ENCODE peak calls at places on chromosomes 12 and 14, in five cellular contexts. One of them, this sample, is unnamed.

GRCh38 chr12:116616536-116617248 is 57.5 kb downstream of the MAP1LC3B2 start:
- DNase-seq in Peyer's patch: no peak
- DNase-seq in CD8-positive, alpha-beta T cell: no peak
- DNase-seq in GM06990: no peak
- DNase-seq in lower lobe of right lung: no peak
- DNase-seq in this sample: no peak

GRCh38 chr12:65300067-65300466 is 21.6 kb downstream of the MSRB3 start:
- DNase-seq in Peyer's patch: no peak
- DNase-seq in CD8-positive, alpha-beta T cell: no peak
- DNase-seq in GM06990: no peak
- DNase-seq in lower lobe of right lung: no peak
- DNase-seq in this sample: no peak

GRCh38 chr12:34288963-34289345 is 266.7 kb downstream of the ALG10 start:
- DNase-seq in Peyer's patch: no peak
- DNase-seq in CD8-positive, alpha-beta T cell: no peak
- DNase-seq in GM06990: no peak
- DNase-seq in lower lobe of right lung: no peak
- DNase-seq in this sample: no peak

GRCh38 chr12:58819345-58819744 is 101.0 kb downstream of the LRIG3 start:
- DNase-seq in Peyer's patch: no peak
- DNase-seq in CD8-positive, alpha-beta T cell: no peak
- DNase-seq in GM06990: no peak
- DNase-seq in lower lobe of right lung: no peak
- DNase-seq in this sample: no peak

GRCh38 chr14:78836777-78837176 is 666.6 kb downstream of the NRXN3 start:
- DNase-seq in Peyer's patch: no peak
- DNase-seq in CD8-positive, alpha-beta T cell: no peak
- DNase-seq in GM06990: peak; percentile 18
- DNase-seq in lower lobe of right lung: no peak
- DNase-seq in this sample: peak; percentile 37

GRCh38 chr12:13102481-13103195 is 829 bp downstream of the GSG1 start:
- DNase-seq in Peyer's patch: no peak
- DNase-seq in CD8-positive, alpha-beta T cell: no peak
- DNase-seq in GM06990: no peak
- DNase-seq in lower lobe of right lung: no peak
- DNase-seq in this sample: no peak

GRCh38 chr12:22334696-22335290 is at the start of gene ST8SIA1:
- DNase-seq in Peyer's patch: peak; percentile 60
- DNase-seq in CD8-positive, alpha-beta T cell: peak; percentile 64
- DNase-seq in GM06990: no peak
- DNase-seq in lower lobe of right lung: peak; percentile 49
- DNase-seq in this sample: no peak

GRCh38 chr12:113171543-113171942 is 13.7 kb downstream of the DDX54 start:
- DNase-seq in Peyer's patch: no peak
- DNase-seq in CD8-positive, alpha-beta T cell: no peak
- DNase-seq in GM06990: no peak
- DNase-seq in lower lobe of right lung: no peak
- DNase-seq in this sample: no peak

GRCh38 chr12:22477894-22478287 is 66.5 kb downstream of the C2CD5 start:
- DNase-seq in Peyer's patch: no peak
- DNase-seq in CD8-positive, alpha-beta T cell: no peak
- DNase-seq in GM06990: no peak
- DNase-seq in lower lobe of right lung: no peak
- DNase-seq in this sample: no peak

GRCh38 chr12:123097521-123098084 is 53.3 kb downstream of the PITPNM2 start:
- DNase-seq in Peyer's patch: no peak
- DNase-seq in CD8-positive, alpha-beta T cell: no peak
- DNase-seq in GM06990: no peak
- DNase-seq in lower lobe of right lung: no peak
- DNase-seq in this sample: no peak

GRCh38 chr12:108939594-108939993 is 59.7 kb downstream of the DAO start:
- DNase-seq in Peyer's patch: no peak
- DNase-seq in CD8-positive, alpha-beta T cell: no peak
- DNase-seq in GM06990: no peak
- DNase-seq in lower lobe of right lung: no peak
- DNase-seq in this sample: peak; percentile 6

GRCh38 chr14:51630987-51631386 is 20.7 kb upstream of the FRMD6 start:
- DNase-seq in Peyer's patch: no peak
- DNase-seq in CD8-positive, alpha-beta T cell: no peak
- DNase-seq in GM06990: no peak
- DNase-seq in lower lobe of right lung: no peak
- DNase-seq in this sample: no peak

GRCh38 chr12:54000105-54000773 is at the start of gene HOXC9:
- DNase-seq in Peyer's patch: peak; percentile 48
- DNase-seq in CD8-positive, alpha-beta T cell: no peak
- DNase-seq in GM06990: no peak
- DNase-seq in lower lobe of right lung: no peak
- DNase-seq in this sample: no peak

GRCh38 chr14:92914087-92914656 is 8.8 kb upstream of the CHGA start:
- DNase-seq in Peyer's patch: no peak
- DNase-seq in CD8-positive, alpha-beta T cell: no peak
- DNase-seq in GM06990: no peak
- DNase-seq in lower lobe of right lung: no peak
- DNase-seq in this sample: no peak

GRCh38 chr14:79702197-79702596 is 509.1 kb downstream of the DIO2 start:
- DNase-seq in Peyer's patch: no peak
- DNase-seq in CD8-positive, alpha-beta T cell: no peak
- DNase-seq in GM06990: no peak
- DNase-seq in lower lobe of right lung: no peak
- DNase-seq in this sample: no peak

GRCh38 chr14:49853572-49854375 is 1.2 kb upstream of the NEMF start:
- DNase-seq in Peyer's patch: peak; percentile 80
- DNase-seq in CD8-positive, alpha-beta T cell: peak; percentile 74
- DNase-seq in GM06990: peak; percentile 83
- DNase-seq in lower lobe of right lung: peak; percentile 77
- DNase-seq in this sample: peak; percentile 62

GRCh38 chr12:13749380-13749779 is 232.0 kb downstream of the GRIN2B start:
- DNase-seq in Peyer's patch: no peak
- DNase-seq in CD8-positive, alpha-beta T cell: no peak
- DNase-seq in GM06990: no peak
- DNase-seq in lower lobe of right lung: no peak
- DNase-seq in this sample: no peak

GRCh38 chr12:67161322-67161918 is 107.7 kb upstream of the CAND1 start:
- DNase-seq in Peyer's patch: no peak
- DNase-seq in CD8-positive, alpha-beta T cell: peak; percentile 30
- DNase-seq in GM06990: peak; percentile 3
- DNase-seq in lower lobe of right lung: no peak
- DNase-seq in this sample: peak; percentile 6

GRCh38 chr14:53609009-53609408 is 347.6 kb downstream of the BMP4 start:
- DNase-seq in Peyer's patch: no peak
- DNase-seq in CD8-positive, alpha-beta T cell: no peak
- DNase-seq in GM06990: no peak
- DNase-seq in lower lobe of right lung: no peak
- DNase-seq in this sample: no peak

GRCh38 chr12:12035229-12035628 is 35.5 kb upstream of the BCL2L14 start:
- DNase-seq in Peyer's patch: no peak
- DNase-seq in CD8-positive, alpha-beta T cell: no peak
- DNase-seq in GM06990: no peak
- DNase-seq in lower lobe of right lung: no peak
- DNase-seq in this sample: no peak

GRCh38 chr12:101607894-101608293 is 13.1 kb downstream of the MYBPC1 start:
- DNase-seq in Peyer's patch: no peak
- DNase-seq in CD8-positive, alpha-beta T cell: no peak
- DNase-seq in GM06990: no peak
- DNase-seq in lower lobe of right lung: no peak
- DNase-seq in this sample: no peak

GRCh38 chr12:131105736-131106356 is 152.1 kb downstream of the ADGRD1 start:
- DNase-seq in Peyer's patch: peak; percentile 37
- DNase-seq in CD8-positive, alpha-beta T cell: peak; percentile 75
- DNase-seq in GM06990: no peak
- DNase-seq in lower lobe of right lung: no peak
- DNase-seq in this sample: no peak

GRCh38 chr12:6375269-6376078 is at the start of gene SCNN1A:
- DNase-seq in Peyer's patch: peak; percentile 82
- DNase-seq in CD8-positive, alpha-beta T cell: no peak
- DNase-seq in GM06990: no peak
- DNase-seq in lower lobe of right lung: peak; percentile 85
- DNase-seq in this sample: no peak

GRCh38 chr12:52232916-52233461 is at the start of gene KRT7:
- DNase-seq in Peyer's patch: no peak
- DNase-seq in CD8-positive, alpha-beta T cell: no peak
- DNase-seq in GM06990: no peak
- DNase-seq in lower lobe of right lung: peak; percentile 88
- DNase-seq in this sample: no peak

GRCh38 chr14:48563465-48563864 is 888.1 kb upstream of the MDGA2 start:
- DNase-seq in Peyer's patch: no peak
- DNase-seq in CD8-positive, alpha-beta T cell: no peak
- DNase-seq in GM06990: no peak
- DNase-seq in lower lobe of right lung: no peak
- DNase-seq in this sample: no peak

GRCh38 chr12:82954064-82954463 is 267.4 kb downstream of the TMTC2 start:
- DNase-seq in Peyer's patch: no peak
- DNase-seq in CD8-positive, alpha-beta T cell: no peak
- DNase-seq in GM06990: no peak
- DNase-seq in lower lobe of right lung: no peak
- DNase-seq in this sample: no peak

GRCh38 chr12:82954572-82954971 is 267.9 kb downstream of the TMTC2 start:
- DNase-seq in Peyer's patch: no peak
- DNase-seq in CD8-positive, alpha-beta T cell: no peak
- DNase-seq in GM06990: no peak
- DNase-seq in lower lobe of right lung: no peak
- DNase-seq in this sample: no peak

GRCh38 chr12:82953397-82953796 is 266.7 kb downstream of the TMTC2 start:
- DNase-seq in Peyer's patch: no peak
- DNase-seq in CD8-positive, alpha-beta T cell: no peak
- DNase-seq in GM06990: no peak
- DNase-seq in lower lobe of right lung: no peak
- DNase-seq in this sample: no peak

GRCh38 chr12:82955020-82955419 is 268.3 kb downstream of the TMTC2 start:
- DNase-seq in Peyer's patch: no peak
- DNase-seq in CD8-positive, alpha-beta T cell: no peak
- DNase-seq in GM06990: no peak
- DNase-seq in lower lobe of right lung: no peak
- DNase-seq in this sample: no peak

DNA sequence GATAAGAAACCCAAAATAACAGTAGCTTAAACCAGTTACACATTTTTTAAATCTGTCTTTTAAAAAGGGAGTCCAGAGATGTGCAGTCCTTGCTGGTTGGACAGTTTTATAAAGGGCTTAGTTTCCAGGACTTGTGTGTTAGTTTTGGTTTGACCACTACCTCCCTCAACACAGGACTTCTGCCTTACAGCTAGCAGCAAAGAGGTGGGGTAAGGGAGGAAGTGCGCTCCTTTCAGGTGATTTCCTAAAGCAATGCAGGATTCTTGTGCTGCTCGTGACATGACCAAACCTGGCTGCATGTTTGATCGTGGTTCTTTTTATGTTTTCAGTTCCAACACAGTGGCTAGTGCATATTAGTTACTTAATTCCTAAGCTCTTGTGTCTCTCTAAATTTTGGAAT is 266.2 kb downstream of the TMTC2 start:
- DNase-seq in Peyer's patch: no peak
- DNase-seq in CD8-positive, alpha-beta T cell: no peak
- DNase-seq in GM06990: no peak
- DNase-seq in lower lobe of right lung: no peak
- DNase-seq in this sample: no peak
- TF ChIP-seq CTCF in Peyer's patch: no peak
- TF ChIP-seq CTCF in CD8-positive, alpha-beta T cell: no peak
- TF ChIP-seq CTCF in GM06990: no peak
- TF ChIP-seq CTCF in lower lobe of right lung: no peak
- TF ChIP-seq CTCF in this sample: no peak

GRCh38 chr12:48038085-48038484 is 33.8 kb upstream of the COL2A1 start:
- DNase-seq in Peyer's patch: no peak
- DNase-seq in CD8-positive, alpha-beta T cell: no peak
- DNase-seq in GM06990: no peak
- DNase-seq in lower lobe of right lung: no peak
- DNase-seq in this sample: no peak
- H3K4me3 ChIP-seq in Peyer's patch: no peak overlapping the region
- H3K4me3 ChIP-seq in CD8-positive, alpha-beta T cell: no peak overlapping the region
- H3K4me3 ChIP-seq in GM06990: no peak overlapping the region
- H3K4me3 ChIP-seq in lower lobe of right lung: no peak overlapping the region
- H3K4me3 ChIP-seq in this sample: no peak overlapping the region

DNA sequence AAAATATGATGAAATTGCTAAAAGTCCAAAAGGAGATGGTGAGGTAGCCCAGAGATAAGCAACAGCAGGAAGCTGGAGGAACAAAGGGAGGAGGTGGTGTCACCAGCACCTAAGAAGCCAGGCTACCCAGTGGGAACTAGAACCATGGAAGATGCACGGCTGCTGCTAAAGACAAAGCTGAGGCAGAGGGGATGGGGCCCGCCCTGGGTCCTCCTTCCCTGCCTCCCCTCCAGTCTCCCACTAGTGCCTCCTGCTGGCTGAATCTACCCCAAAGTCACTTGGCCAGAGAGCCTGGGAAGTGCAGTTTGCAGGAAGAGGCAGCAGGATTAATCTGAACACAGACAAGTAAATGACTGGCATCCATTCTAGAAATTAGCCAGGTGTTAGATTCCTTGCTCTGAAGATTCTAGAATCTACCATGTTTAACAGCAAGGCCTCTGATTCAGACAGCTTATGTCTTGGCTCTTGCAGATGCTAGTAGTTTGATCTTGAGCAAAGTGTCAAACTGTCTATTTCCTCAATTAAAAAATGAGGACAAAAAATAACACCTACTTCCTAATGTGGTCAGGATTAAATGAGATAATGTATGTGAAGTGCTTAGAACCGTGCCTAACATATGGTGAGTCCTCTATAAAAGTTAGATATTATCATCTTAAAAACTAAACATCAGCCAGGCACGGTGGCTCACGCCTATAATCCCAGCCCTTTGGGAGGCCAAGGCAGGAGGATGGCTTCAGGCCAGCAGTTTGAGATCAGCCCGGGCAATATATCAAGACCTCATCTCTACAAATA is 5.9 kb upstream of the LRP10 start:
- DNase-seq in Peyer's patch: no peak
- DNase-seq in CD8-positive, alpha-beta T cell: no peak
- DNase-seq in GM06990: no peak
- DNase-seq in lower lobe of right lung: peak; percentile 14
- DNase-seq in this sample: no peak
- TF ChIP-seq CTCF in Peyer's patch: peak; percentile 11
- TF ChIP-seq CTCF in CD8-positive, alpha-beta T cell: no peak
- TF ChIP-seq CTCF in GM06990: peak; percentile 56
- TF ChIP-seq CTCF in lower lobe of right lung: no peak
- TF ChIP-seq CTCF in this sample: peak; percentile 33

DNA sequence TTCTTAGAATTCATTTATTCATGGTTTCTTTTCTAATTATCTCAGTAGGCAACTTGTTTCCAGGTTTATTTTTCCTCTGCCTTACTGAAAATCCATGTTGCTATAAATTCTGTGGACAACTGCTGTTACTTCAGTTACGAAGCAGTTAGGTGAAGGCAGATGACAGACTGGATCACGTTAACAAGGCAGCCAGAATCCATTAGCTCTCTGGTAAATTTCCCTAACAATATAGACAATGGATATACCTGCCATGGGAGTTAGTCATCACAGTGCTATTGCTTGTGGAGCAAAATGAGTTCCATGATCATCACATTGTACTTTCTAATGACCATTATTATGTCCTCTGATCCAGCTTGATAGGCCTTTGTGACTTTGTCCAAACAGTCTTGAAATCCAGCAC is 291.5 kb downstream of the NELL2 start:
- DNase-seq in Peyer's patch: no peak
- DNase-seq in CD8-positive, alpha-beta T cell: no peak
- DNase-seq in GM06990: no peak
- DNase-seq in lower lobe of right lung: no peak
- DNase-seq in this sample: no peak
- H3K4me3 ChIP-seq in Peyer's patch: no peak overlapping the region
- H3K4me3 ChIP-seq in CD8-positive, alpha-beta T cell: no peak overlapping the region
- H3K4me3 ChIP-seq in GM06990: no peak overlapping the region
- H3K4me3 ChIP-seq in lower lobe of right lung: no peak overlapping the region
- H3K4me3 ChIP-seq in this sample: no peak overlapping the region

This sample was measured in retinal pigment epithelial cell.